ENCODE peak calls at places on chromosome 11, in ten cellular contexts. H is nephron progenitor cell, Z is Calu3, V is fibroblast of mammary gland, Y is H9, K is psoas muscle, R is uterus, F is cardiac fibroblast, E is IMR-90, I is PC-3. J is an unnamed sample.

GRCh38 chr11:12201016-12201985 is 90.9 kb downstream of the MICAL2 start:
- DNase-seq in V (peak; percentile 91), I (no peak), E (peak; percentile 97), K (no peak), Z (no peak), Y (no peak), H (no peak), R (no peak), F (peak; percentile 98), J (no peak)

GRCh38 chr11:104782377-104782754 is 115.9 kb downstream of the CASP12 start:
- DNase-seq in Z (no peak), I (no peak), E (no peak), K (no peak), R (no peak), V (no peak), F (no peak), H (no peak), Y (peak; percentile 32), J (no peak)

GRCh38 chr11:86395061-86395551 is 20.4 kb downstream of the CCDC81 start:
- DNase-seq in I (no peak), F (no peak), Z (no peak), H (no peak), E (peak; percentile 34), R (peak; percentile 19), V (peak; percentile 11), Y (peak; percentile 53), K (no peak), J (no peak)

GRCh38 chr11:59542142-59542810 is 30.9 kb downstream of the OR4D9 start:
- DNase-seq in Y (peak; percentile 1), Z (no peak), V (no peak), I (no peak), K (no peak), E (no peak), F (no peak), H (no peak), R (no peak), J (no peak)

GRCh38 chr11:820655-821512 is 2.2 kb downstream of the PNPLA2 start:
- DNase-seq in H (no peak), E (peak; percentile 56), Y (no peak), R (no peak), F (peak; percentile 70), K (peak; percentile 90), V (peak; percentile 68), I (peak; percentile 84), Z (peak; percentile 87), J (no peak)

GRCh38 chr11:121328213-121328966 is 35.8 kb downstream of the SC5D start:
- DNase-seq in H (no peak), I (no peak), E (no peak), Y (no peak), F (no peak), V (no peak), Z (no peak), K (no peak), R (no peak), J (no peak)

GRCh38 chr11:62926669-62927455 is 5.7 kb upstream of the CHRM1 start:
- DNase-seq in Y (no peak), F (no peak), Z (no peak), E (no peak), V (no peak), I (no peak), K (no peak), R (no peak), H (no peak), J (no peak)

GRCh38 chr11:14414470-14415461 is 55.8 kb upstream of the RRAS2 start:
- DNase-seq in E (peak; percentile 55), Z (no peak), Y (no peak), F (peak; percentile 36), I (no peak), H (no peak), V (peak; percentile 54), R (no peak), K (no peak), J (peak; percentile 36)

GRCh38 chr11:76135491-76135890 is 70.8 kb downstream of the WNT11 start:
- DNase-seq in Z (no peak), I (no peak), R (no peak), H (no peak), F (peak; percentile 49), K (no peak), V (no peak), Y (no peak), E (no peak), J (no peak)

GRCh38 chr11:69541501-69542313 is 60.2 kb downstream of the LINC01488 start:
- DNase-seq in I (peak; percentile 18), F (peak; percentile 6), H (no peak), E (peak; percentile 43), R (no peak), Z (peak; percentile 23), K (no peak), V (peak; percentile 64), Y (no peak), J (no peak)

GRCh38 chr11:20355221-20356219 is 8.0 kb upstream of the HTATIP2 start:
- DNase-seq in K (no peak), Z (peak; percentile 57), I (peak; percentile 68), R (no peak), F (peak; percentile 62), E (peak; percentile 58), Y (peak; percentile 42), V (peak; percentile 53), H (peak; percentile 35), J (peak; percentile 32)

GRCh38 chr11:82105331-82105992 is 628.2 kb downstream of the FAM181B start:
- DNase-seq in K (no peak), Z (no peak), R (no peak), Y (no peak), I (no peak), H (no peak), V (no peak), F (no peak), E (no peak), J (no peak)

GRCh38 chr11:11709447-11710239 is 87.8 kb upstream of the GALNT18 start:
- DNase-seq in H (no peak), Z (no peak), Y (no peak), R (no peak), I (peak; percentile 15), K (no peak), E (no peak), F (no peak), V (no peak), J (no peak)

GRCh38 chr11:128579790-128580504 is 7.4 kb downstream of the ETS1 start:
- DNase-seq in Z (no peak), H (no peak), Y (no peak), V (peak; percentile 67), K (no peak), R (no peak), I (peak; percentile 51), E (peak; percentile 79), F (no peak), J (peak; percentile 43)

GRCh38 chr11:111676878-111677585 is 74.8 kb downstream of the SIK2 start:
- DNase-seq in E (peak; percentile 43), Y (no peak), K (no peak), F (no peak), R (no peak), I (peak; percentile 72), H (no peak), V (peak; percentile 65), Z (no peak), J (no peak)

GRCh38 chr11:121024989-121025388 is 1.1 kb downstream of the TBCEL start:
- DNase-seq in E (peak; percentile 9), F (peak; percentile 38), Y (no peak), H (no peak), K (no peak), I (peak; percentile 25), Z (no peak), R (no peak), V (peak; percentile 30), J (peak; percentile 40)

DNA sequence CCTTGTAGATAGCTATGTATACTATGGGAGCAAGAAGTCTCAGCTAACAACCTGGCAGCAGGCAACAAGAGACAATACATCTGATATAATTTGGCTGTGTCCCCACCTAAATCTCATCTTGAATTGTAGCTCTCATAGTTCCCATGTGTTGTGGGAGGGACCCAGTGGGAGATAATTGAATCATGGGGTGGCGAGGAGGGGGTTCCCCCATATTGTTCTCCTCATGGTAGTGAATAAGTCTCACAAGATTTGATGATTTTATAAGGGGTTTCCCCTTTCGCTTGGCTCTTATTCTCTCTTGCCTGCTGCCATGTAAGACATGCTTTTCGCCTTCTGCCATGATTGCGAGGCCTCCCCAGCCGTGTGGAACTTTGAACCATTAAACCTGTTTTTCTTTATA is 6.2 kb downstream of the DNAJC24 start:
- DNase-seq in V (no peak), K (no peak), E (no peak), F (no peak), I (no peak), Y (no peak), R (no peak), H (no peak), Z (no peak), J (no peak)
- TF ChIP-seq CTCF in V (no peak), K (no peak), E (no peak), F (no peak), I (no peak), Y (no peak), R (no peak), H (no peak), Z (no peak), J (no peak)

GRCh38 chr11:34997872-34998548 is 81.6 kb downstream of the PDHX start:
- DNase-seq in F (peak; percentile 61), Y (no peak), E (peak; percentile 58), Z (no peak), H (no peak), K (no peak), R (no peak), I (peak; percentile 71), V (peak; percentile 59), J (peak; percentile 13)
- TF ChIP-seq CTCF in F (peak; percentile 34), Y (no peak), E (peak; percentile 63), Z (no peak), H (no peak), K (peak; percentile 43), R (peak; percentile 70), I (peak; percentile 85), V (peak; percentile 53), J (peak; percentile 42)

GRCh38 chr11:4615856-4616444 is 7.9 kb upstream of the TRIM68 start:
- DNase-seq in V (no peak), H (no peak), F (no peak), K (no peak), Y (no peak), R (no peak), Z (no peak), I (no peak), E (no peak), J (no peak)
- TF ChIP-seq CTCF in V (no peak), H (no peak), F (no peak), K (no peak), Y (no peak), R (no peak), Z (no peak), I (no peak), E (no peak), J (no peak)

DNA sequence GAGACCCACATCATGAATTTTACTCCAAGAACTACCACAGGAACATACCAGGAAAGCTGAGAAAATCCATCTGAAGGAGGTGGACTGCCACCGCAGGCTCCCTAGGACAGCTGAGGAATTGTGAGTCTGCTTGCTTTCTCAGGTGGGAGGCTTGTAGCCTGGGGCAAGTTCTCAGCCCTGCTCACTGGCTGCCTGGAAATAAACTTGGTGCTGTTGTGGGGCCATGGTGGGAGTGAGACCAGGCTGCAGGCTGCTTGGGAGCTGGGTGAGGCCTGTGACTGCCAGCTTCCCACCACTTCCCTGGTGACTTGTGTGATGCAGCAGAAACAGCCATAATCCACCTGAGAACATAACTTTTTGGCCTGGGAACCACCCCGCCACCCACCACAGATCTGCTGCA is 132.7 kb upstream of the RAG2 start:
- DNase-seq in E (no peak), Z (no peak), R (no peak), V (no peak), H (no peak), F (no peak), I (no peak), Y (no peak), K (no peak), J (no peak)
- TF ChIP-seq CTCF in E (no peak), Z (no peak), R (no peak), V (no peak), H (no peak), F (no peak), I (no peak), Y (no peak), K (no peak), J (no peak)

GRCh38 chr11:13207270-13207664 is 70.3 kb upstream of the BMAL1 start:
- DNase-seq in F (peak; percentile 26), I (no peak), R (no peak), E (no peak), K (no peak), Z (no peak), H (no peak), V (no peak), Y (no peak), J (no peak)
- TF ChIP-seq CTCF in F (peak; percentile 13), I (no peak), R (no peak), E (no peak), K (no peak), Z (no peak), H (no peak), V (peak; percentile 16), Y (peak; percentile 43), J (no peak)

J was measured in GM13977.